ENCODE peak calls at places on chromosome 15, in five cellular contexts. Z, U, G, E and O are unnamed samples.
A peak's percentile ranks its signal among the peaks of the same experiment; 100 is the strongest.

GRCh38 chr15:70277556-70277955 is 179.8 kb upstream of the TLE3 start:
- DNase-seq in Z (no peak), U (no peak), G (no peak), E (no peak), O (no peak)

GRCh38 chr15:101481917-101482525 is 7.5 kb downstream of the PCSK6 start:
- DNase-seq in Z (no peak), U (no peak), G (no peak), E (no peak), O (no peak)

GRCh38 chr15:29917600-29918597 is 95.6 kb upstream of the TJP1 start:
- DNase-seq in Z (no peak), U (no peak), G (no peak), E (no peak), O (no peak)

GRCh38 chr15:95247068-95247984 is 1016.0 kb downstream of the MCTP2 start:
- DNase-seq in Z (peak; percentile 4), U (no peak), G (peak; percentile 61), E (no peak), O (peak; percentile 92)

GRCh38 chr15:24954783-24955548 is at the start of the genes SNRPN and SNURF:
- DNase-seq in Z (peak; percentile 30), U (peak; percentile 78), G (no peak), E (peak; percentile 11), O (no peak)

GRCh38 chr15:50905055-50905454 is 3.4 kb upstream of the AP4E1 start:
- DNase-seq in Z (no peak), U (no peak), G (no peak), E (no peak), O (no peak)

GRCh38 chr15:39504812-39505211 is 76.1 kb upstream of the THBS1 start:
- DNase-seq in Z (no peak), U (no peak), G (no peak), E (no peak), O (no peak)

GRCh38 chr15:68205558-68205944 is 419 bp upstream of the CALML4 start:
- DNase-seq in Z (no peak), U (no peak), G (no peak), E (no peak), O (no peak)

GRCh38 chr15:71802770-71803169 is 7.6 kb upstream of the NR2E3 start:
- DNase-seq in Z (no peak), U (peak; percentile 96), G (peak; percentile 49), E (no peak), O (no peak)

GRCh38 chr15:58856090-58856489 is 77.4 kb downstream of the SLTM start:
- DNase-seq in Z (no peak), U (no peak), G (no peak), E (no peak), O (no peak)

GRCh38 chr15:85154061-85154460 is 172.4 kb downstream of the PDE8A start:
- DNase-seq in Z (no peak), U (no peak), G (peak; percentile 40), E (no peak), O (no peak)

GRCh38 chr15:58442122-58442521 is 10.3 kb downstream of the LIPC start:
- DNase-seq in Z (no peak), U (no peak), G (no peak), E (no peak), O (no peak)

GRCh38 chr15:99412626-99413025 is 153.2 kb upstream of the MEF2A start:
- DNase-seq in Z (no peak), U (peak; percentile 38), G (no peak), E (no peak), O (no peak)

GRCh38 chr15:29736745-29737023 is 85.6 kb downstream of the TJP1 start:
- DNase-seq in Z (peak; percentile 92), U (no peak), G (no peak), E (no peak), O (peak; percentile 92)

GRCh38 chr15:101641894-101642293 is 10.3 kb downstream of the TM2D3 start:
- DNase-seq in Z (no peak), U (no peak), G (no peak), E (peak; percentile 25), O (no peak)

GRCh38 chr15:94877833-94878232 is 646.5 kb downstream of the MCTP2 start:
- DNase-seq in Z (no peak), U (no peak), G (no peak), E (no peak), O (no peak)

GRCh38 chr15:55587321-55588069 is 650 bp downstream of the PYGO1 start:
- DNase-seq in Z (peak; percentile 31), U (peak; percentile 70), G (peak; percentile 23), E (no peak), O (no peak)

GRCh38 chr15:99424131-99424571 is 141.6 kb upstream of the MEF2A start:
- DNase-seq in Z (no peak), U (no peak), G (no peak), E (no peak), O (no peak)

GRCh38 chr15:78056714-78057269 is 20.7 kb downstream of the TBC1D2B start:
- DNase-seq in Z (no peak), U (no peak), G (no peak), E (no peak), O (no peak)

GRCh38 chr15:32959077-32959476 is 235.4 kb downstream of the FMN1 start:
- DNase-seq in Z (no peak), U (no peak), G (no peak), E (no peak), O (no peak)

GRCh38 chr15:91336691-91337090 is 236.6 kb downstream of the SV2B start:
- DNase-seq in Z (no peak), U (no peak), G (no peak), E (no peak), O (no peak)

GRCh38 chr15:33160054-33160453 is 34.5 kb downstream of the FMN1 start:
- DNase-seq in Z (no peak), U (no peak), G (no peak), E (no peak), O (no peak)

DNA sequence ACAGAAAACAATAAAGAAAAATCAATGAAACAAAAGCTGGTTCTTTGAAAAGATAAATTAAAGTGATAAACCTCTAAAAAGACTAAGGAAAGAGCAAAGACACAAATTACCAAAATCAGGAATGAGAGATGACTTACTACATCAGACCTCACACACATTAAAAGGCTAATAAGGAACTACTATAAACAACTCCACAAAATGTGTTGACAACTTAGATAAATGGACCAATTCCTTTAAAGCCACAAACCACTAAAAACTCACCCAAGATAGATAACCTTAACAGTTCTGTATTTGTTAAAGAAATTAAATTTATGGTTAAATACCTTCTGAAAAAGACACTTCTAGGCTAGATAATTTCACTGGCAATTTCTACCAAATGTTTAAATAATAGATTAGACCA is 170.4 kb downstream of the SMAD6 start:
- DNase-seq in Z (no peak), U (no peak), G (no peak), E (no peak), O (no peak)
- TF ChIP-seq ATF3 in Z (no peak), U (no peak), G (no peak), E (no peak), O (no peak)

DNA sequence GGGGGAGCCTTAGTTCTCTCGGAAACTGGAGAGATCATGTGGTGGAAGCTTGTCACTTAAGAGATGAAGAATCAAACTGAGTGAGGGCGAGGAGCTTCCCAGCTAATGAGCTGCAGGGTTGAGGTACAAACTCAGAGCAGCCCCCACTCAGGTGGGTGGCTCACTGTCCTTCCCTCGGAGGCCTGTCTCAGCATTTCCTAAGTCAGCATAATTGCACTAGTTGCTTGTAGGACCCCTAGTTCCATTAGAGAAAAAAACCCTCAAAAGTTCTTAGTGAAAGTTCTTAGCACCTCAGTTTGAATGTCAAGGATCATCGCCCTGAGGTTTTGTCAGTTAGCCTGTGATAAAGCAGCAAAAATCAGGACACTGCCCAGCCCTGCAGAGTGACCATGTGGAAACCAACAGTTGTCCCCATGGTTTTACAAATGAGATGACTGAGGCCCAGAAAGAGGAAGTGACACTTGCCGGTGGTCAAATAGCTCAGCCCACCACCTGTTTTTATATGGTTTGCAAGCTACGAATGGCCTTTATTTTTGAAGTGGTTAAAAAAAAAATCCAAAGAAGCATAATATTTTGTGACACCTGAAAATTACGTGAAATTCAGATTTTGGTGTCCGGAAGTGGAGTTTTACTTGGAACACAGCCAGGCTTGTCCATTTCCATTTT is 11.9 kb downstream of the SMAD6 start:
- DNase-seq in Z (no peak), U (no peak), G (peak; percentile 30), E (peak; percentile 56), O (no peak)
- H3K9ac ChIP-seq in Z (no peak overlapping the region), U (no peak overlapping the region), G (peak overlapping the region; percentile 56), E (no peak overlapping the region), O (no peak overlapping the region)

GRCh38 chr15:56693761-56694160 is 39.5 kb downstream of the ZNF280D start:
- DNase-seq in Z (no peak), U (no peak), G (no peak), E (no peak), O (no peak)
- TF ChIP-seq ZNF274 in Z (no peak), U (no peak), G (no peak), E (no peak), O (no peak)

GRCh38 chr15:74227968-74228722 is 8.0 kb upstream of the CCDC33 start:
- DNase-seq in Z (no peak), U (no peak), G (no peak), E (no peak), O (no peak)
- TF ChIP-seq ATF3 in Z (no peak), U (no peak), G (no peak), E (no peak), O (no peak)

GRCh38 chr15:31216210-31216911 is 110.3 kb upstream of the KLF13 start:
- DNase-seq in Z (peak; percentile 83), U (peak; percentile 67), G (peak; percentile 24), E (no peak), O (no peak)

GRCh38 chr15:31214864-31215489 is 111.7 kb upstream of the KLF13 start:
- DNase-seq in Z (no peak), U (no peak), G (no peak), E (no peak), O (no peak)

GRCh38 chr15:31217566-31218270 is 108.9 kb upstream of the KLF13 start:
- DNase-seq in Z (no peak), U (no peak), G (no peak), E (no peak), O (no peak)

GRCh38 chr15:31215490-31216209 is 111.0 kb upstream of the KLF13 start:
- DNase-seq in Z (peak; percentile 54), U (peak; percentile 91), G (peak; percentile 73), E (no peak), O (no peak)

DNA sequence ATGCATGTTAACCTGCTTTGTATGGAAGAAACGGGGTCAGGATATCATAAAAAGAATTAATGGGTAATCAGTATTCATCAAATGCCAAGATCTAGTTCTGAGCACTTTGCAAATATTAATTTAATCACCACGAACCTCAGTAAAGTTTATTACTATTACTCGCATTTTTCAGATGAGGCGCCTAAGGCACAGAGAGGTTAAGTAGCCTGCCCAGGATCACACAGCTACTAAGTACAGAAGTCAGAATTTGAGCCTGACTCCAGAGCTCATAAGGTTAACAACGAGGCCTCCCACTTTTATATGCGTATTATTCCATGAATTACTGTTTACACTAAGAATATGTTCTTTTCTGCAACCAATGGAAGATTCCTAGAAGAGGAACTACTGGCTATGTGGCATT is 109.6 kb upstream of the KLF13 start:
- DNase-seq in Z (no peak), U (no peak), G (no peak), E (no peak), O (no peak)
- H3K9ac ChIP-seq in Z (no peak overlapping the region), U (no peak overlapping the region), G (no peak overlapping the region), E (no peak overlapping the region), O (peak overlapping the region; percentile 49)